ENCODE peak calls at places on chromosomes 11 and 22, in nine cellular contexts. L is psoas muscle, U is neuronal stem cell, Y is Caco-2, M is fibroblast of lung, F is GM23248, A is SJSA1, P is lower lobe of right lung, C is OCI-LY7. G is an unnamed sample.

GRCh38 chr22:43388420-43388851 is 23.4 kb upstream of the MPPED1 start:
- DNase-seq in L (peak; percentile 84), U (peak; percentile 81), Y (peak; percentile 69), M (peak; percentile 36), F (peak; percentile 69), A (peak; percentile 76), P (peak; percentile 84), C (peak; percentile 57), G (peak; percentile 52)

GRCh38 chr11:7436657-7437056 is 48.6 kb upstream of the OLFML1 start:
- DNase-seq in L (no peak), U (no peak), Y (no peak), M (no peak), F (no peak), A (no peak), P (no peak), C (peak; percentile 89), G (peak; percentile 42)

GRCh38 chr22:27686534-27686933 is 115.0 kb downstream of the MN1 start:
- DNase-seq in L (peak; percentile 91), U (no peak), Y (peak; percentile 53), M (peak; percentile 93), F (peak; percentile 92), A (peak; percentile 65), P (no peak), C (no peak), G (peak; percentile 97)

GRCh38 chr11:41237386-41237785 is 222.1 kb downstream of the LRRC4C start:
- DNase-seq in L (no peak), U (no peak), Y (no peak), M (peak; percentile 7), F (no peak), A (no peak), P (no peak), C (no peak), G (no peak)

GRCh38 chr22:38132794-38133193 is 22.3 kb upstream of the BAIAP2L2 start:
- DNase-seq in L (no peak), U (no peak), Y (no peak), M (no peak), F (no peak), A (no peak), P (no peak), C (no peak), G (peak; percentile 59)

GRCh38 chr11:10575346-10575745 is 6.9 kb upstream of the LYVE1 start:
- DNase-seq in L (no peak), U (no peak), Y (no peak), M (no peak), F (no peak), A (no peak), P (no peak), C (no peak), G (no peak)

GRCh38 chr11:16871368-16871767 is 132.9 kb downstream of the C11orf58 start:
- DNase-seq in L (no peak), U (no peak), Y (no peak), M (peak; percentile 41), F (no peak), A (no peak), P (no peak), C (no peak), G (no peak)

GRCh38 chr11:100776212-100776896 is 89.3 kb downstream of the ARHGAP42 start:
- DNase-seq in L (no peak), U (no peak), Y (peak; percentile 62), M (peak; percentile 81), F (peak; percentile 38), A (no peak), P (no peak), C (no peak), G (no peak)

DNA sequence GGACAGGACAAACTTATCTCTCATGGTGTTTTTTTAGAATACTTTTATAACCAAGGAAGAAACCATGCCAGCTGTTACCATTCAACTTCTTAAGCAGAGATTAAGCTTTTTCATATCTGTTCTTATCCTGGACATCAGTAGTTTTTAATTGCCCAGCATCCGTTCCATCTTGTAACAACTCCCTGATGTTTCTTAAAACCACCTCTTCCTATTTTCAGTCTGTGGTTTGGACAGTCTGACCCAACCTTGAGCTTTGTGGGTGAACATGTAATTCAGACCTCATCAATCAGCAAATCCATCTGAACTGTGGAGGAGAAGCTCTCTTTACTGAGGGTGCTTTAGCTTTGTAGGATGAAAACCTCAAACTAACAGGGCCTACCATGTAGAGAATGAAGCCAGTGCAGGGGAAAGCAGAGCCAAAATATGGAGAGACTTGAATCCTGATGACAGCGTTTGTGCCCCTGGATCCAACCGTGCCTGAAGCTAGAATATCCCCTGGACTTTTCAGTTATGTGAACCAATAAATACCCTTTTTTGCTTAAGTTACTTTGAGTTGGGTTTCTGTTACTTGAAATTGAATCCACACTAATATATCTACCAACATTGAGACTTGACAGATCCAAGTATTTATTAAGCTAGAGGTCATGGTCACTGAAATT is 9.4 kb downstream of the TUG1 start:
- DNase-seq in L (no peak), U (no peak), Y (no peak), M (peak; percentile 51), F (no peak), A (no peak), P (no peak), C (no peak), G (no peak)
- H3K36me3 ChIP-seq in L (peaks cover 4% of the 10 kb centered on the region), U (peaks cover 31% of the 10 kb centered on the region), Y (peaks cover 2% of the 10 kb centered on the region), M (peaks cover 11% of the 10 kb centered on the region), F (peaks cover 28% of the 10 kb centered on the region), A (peaks cover 58% of the 10 kb centered on the region), P (peaks cover 7% of the 10 kb centered on the region), C (peaks cover 51% of the 10 kb centered on the region), G (peaks cover 46% of the 10 kb centered on the region)

GRCh38 chr22:36746571-36746970 is 29.3 kb downstream of the IFT27 start:
- DNase-seq in L (no peak), U (no peak), Y (peak; percentile 19), M (no peak), F (no peak), A (no peak), P (no peak), C (no peak), G (peak; percentile 54)
- H3K36me3 ChIP-seq in L (no peaks in the 10 kb centered on the region), U (no peaks in the 10 kb centered on the region), Y (no peaks in the 10 kb centered on the region), M (no peaks in the 10 kb centered on the region), F (no peaks in the 10 kb centered on the region), A (no peaks in the 10 kb centered on the region), P (no peaks in the 10 kb centered on the region), C (no peaks in the 10 kb centered on the region), G (no peaks in the 10 kb centered on the region)

GRCh38 chr11:20089357-20089756 is 70.9 kb downstream of the DBX1 start:
- DNase-seq in L (no peak), U (no peak), Y (no peak), M (peak; percentile 35), F (no peak), A (no peak), P (no peak), C (no peak), G (no peak)
- H3K36me3 ChIP-seq in L (peaks cover 4% of the 10 kb centered on the region), U (peaks cover 5% of the 10 kb centered on the region), Y (peaks cover 8% of the 10 kb centered on the region), M (peaks cover 19% of the 10 kb centered on the region), F (peaks cover 36% of the 10 kb centered on the region), A (peaks cover 8% of the 10 kb centered on the region), P (peaks cover 54% of the 10 kb centered on the region), C (no peaks in the 10 kb centered on the region), G (peaks cover 70% of the 10 kb centered on the region)

GRCh38 chr22:46687460-46687859 is 50.6 kb downstream of the CERK start:
- DNase-seq in L (peak; percentile 53), U (no peak), Y (no peak), M (no peak), F (no peak), A (no peak), P (no peak), C (no peak), G (no peak)
- H3K36me3 ChIP-seq in L (no peaks in the 10 kb centered on the region), U (peaks cover 36% of the 10 kb centered on the region), Y (no peaks in the 10 kb centered on the region), M (peaks cover 10% of the 10 kb centered on the region), F (peaks cover 20% of the 10 kb centered on the region), A (peaks cover 67% of the 10 kb centered on the region), P (peaks cover 68% of the 10 kb centered on the region), C (peaks cover 25% of the 10 kb centered on the region), G (peaks cover 73% of the 10 kb centered on the region)

GRCh38 chr11:43758942-43759341 is 78.4 kb downstream of the HSD17B12 start:
- DNase-seq in L (no peak), U (no peak), Y (no peak), M (no peak), F (no peak), A (no peak), P (no peak), C (no peak), G (no peak)
- H3K36me3 ChIP-seq in L (no peaks in the 10 kb centered on the region), U (peaks cover 2% of the 10 kb centered on the region), Y (peaks cover 1% of the 10 kb centered on the region), M (no peaks in the 10 kb centered on the region), F (peaks cover 1% of the 10 kb centered on the region), A (peaks cover 9% of the 10 kb centered on the region), P (peaks cover 15% of the 10 kb centered on the region), C (peaks cover 72% of the 10 kb centered on the region), G (peaks cover 9% of the 10 kb centered on the region)

GRCh38 chr22:20553947-20554741 is 46.7 kb downstream of the MED15 start:
- DNase-seq in L (peak; percentile 58), U (no peak), Y (no peak), M (no peak), F (no peak), A (no peak), P (no peak), C (no peak), G (no peak)
- H3K36me3 ChIP-seq in L (no peaks in the 10 kb centered on the region), U (peaks cover 41% of the 10 kb centered on the region), Y (peaks cover 3% of the 10 kb centered on the region), M (peaks cover 22% of the 10 kb centered on the region), F (peaks cover 49% of the 10 kb centered on the region), A (peaks cover 97% of the 10 kb centered on the region), P (peaks cover 75% of the 10 kb centered on the region), C (peaks cover 69% of the 10 kb centered on the region), G (peaks cover 61% of the 10 kb centered on the region)

GRCh38 chr11:66232769-66233168 is 35.7 kb upstream of the RAB1B start:
- DNase-seq in L (no peak), U (no peak), Y (no peak), M (no peak), F (no peak), A (no peak), P (no peak), C (no peak), G (no peak)

GRCh38 chr11:66231561-66231960 is 36.9 kb upstream of the RAB1B start:
- DNase-seq in L (no peak), U (no peak), Y (no peak), M (no peak), F (no peak), A (no peak), P (no peak), C (no peak), G (no peak)

GRCh38 chr11:66233301-66233700 is 35.1 kb upstream of the RAB1B start:
- DNase-seq in L (no peak), U (no peak), Y (no peak), M (no peak), F (no peak), A (no peak), P (no peak), C (no peak), G (no peak)

GRCh38 chr11:66237867-66238266 is 30.6 kb upstream of the RAB1B start:
- DNase-seq in L (no peak), U (no peak), Y (no peak), M (no peak), F (no peak), A (no peak), P (no peak), C (no peak), G (no peak)

DNA sequence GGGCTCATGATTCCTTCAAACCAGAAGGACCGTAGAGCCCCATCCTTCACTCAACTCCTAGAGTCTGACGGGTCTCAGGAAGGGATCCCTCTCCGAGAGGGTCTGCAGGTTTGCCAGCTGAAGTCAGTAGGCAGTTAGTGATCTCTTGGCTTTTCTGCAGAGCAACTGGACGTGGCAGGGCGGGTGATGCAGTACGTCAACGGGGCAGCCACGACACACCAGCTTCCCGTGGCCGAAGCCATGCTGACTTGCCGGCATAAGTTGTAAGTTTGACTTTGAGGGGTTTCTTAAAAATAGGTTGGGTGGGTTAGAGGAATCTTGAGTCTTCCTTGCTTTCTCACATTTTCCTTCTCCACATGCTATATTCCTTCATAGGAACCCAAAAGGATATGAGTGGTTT is 33.3 kb upstream of the RAB1B start:
- DNase-seq in L (no peak), U (no peak), Y (no peak), M (no peak), F (no peak), A (no peak), P (no peak), C (no peak), G (no peak)
- H3K36me3 ChIP-seq in L (peaks cover 3% of the 10 kb centered on the region), U (peaks cover 9% of the 10 kb centered on the region), Y (no peaks in the 10 kb centered on the region), M (peaks cover 3% of the 10 kb centered on the region), F (peaks cover 22% of the 10 kb centered on the region), A (peaks cover 94% of the 10 kb centered on the region), P (peaks cover 98% of the 10 kb centered on the region), C (no peaks in the 10 kb centered on the region), G (peaks cover 60% of the 10 kb centered on the region)

GRCh38 chr11:19225599-19225998 is 15.1 kb downstream of the E2F8 start:
- DNase-seq in L (no peak), U (no peak), Y (no peak), M (no peak), F (no peak), A (no peak), P (no peak), C (no peak), G (no peak)
- H3K36me3 ChIP-seq in L (no peaks in the 10 kb centered on the region), U (peaks cover 4% of the 10 kb centered on the region), Y (peaks cover 8% of the 10 kb centered on the region), M (no peaks in the 10 kb centered on the region), F (no peaks in the 10 kb centered on the region), A (peaks cover 2% of the 10 kb centered on the region), P (no peaks in the 10 kb centered on the region), C (peaks cover 87% of the 10 kb centered on the region), G (no peaks in the 10 kb centered on the region)

G was measured in tibial artery.